ENCODE peak calls at places on chromosome 15, in six cellular contexts. X is prostate gland, L is kidney, O is testis, H is left ventricle myocardium inferior, D is esophagus muscularis mucosa. Z is an unnamed sample.

GRCh38 chr15:94476681-94477080 is 245.3 kb downstream of the MCTP2 start:
- DNase-seq in H (no peak), X (no peak), D (no peak), O (no peak), L (no peak), Z (no peak)

GRCh38 chr15:98484914-98485313 is 163.4 kb upstream of the IGF1R start:
- DNase-seq in D (no peak), H (no peak), X (no peak), O (no peak), L (no peak), Z (no peak)

GRCh38 chr15:79595995-79596622 is 164.0 kb downstream of the MINAR1 start:
- DNase-seq in L (no peak), H (no peak), O (peak), D (peak), X (peak), Z (no peak)

GRCh38 chr15:31511707-31512310 is 185.2 kb downstream of the KLF13 start:
- DNase-seq in O (no peak), D (no peak), H (no peak), X (no peak), L (no peak), Z (no peak)

GRCh38 chr15:63986751-63987341 is 59.4 kb downstream of the DAPK2 start:
- DNase-seq in D (no peak), X (no peak), H (no peak), L (no peak), O (no peak), Z (no peak)

GRCh38 chr15:38945551-38946298 is 381.1 kb upstream of the RASGRP1 start:
- DNase-seq in O (no peak), D (no peak), H (no peak), X (no peak), L (peak), Z (no peak)

GRCh38 chr15:92749172-92749571 is 93.6 kb upstream of the FAM174B start:
- DNase-seq in L (no peak), H (no peak), X (no peak), D (no peak), O (no peak), Z (no peak)

GRCh38 chr15:100107151-100107550 is 234.6 kb downstream of the ADAMTS17 start:
- DNase-seq in D (no peak), L (peak), H (no peak), O (no peak), X (no peak), Z (no peak)

GRCh38 chr15:57003418-57003817 is 85.0 kb downstream of the TCF12 start:
- DNase-seq in H (no peak), X (no peak), L (no peak), D (no peak), O (no peak), Z (no peak)

GRCh38 chr15:67832031-67832551 is 6.8 kb downstream of the SKOR1 start:
- DNase-seq in D (no peak), O (no peak), L (no peak), X (no peak), H (no peak), Z (no peak)

GRCh38 chr15:98807262-98807661 is 158.9 kb downstream of the IGF1R start:
- DNase-seq in X (no peak), D (no peak), L (no peak), O (no peak), H (no peak), Z (no peak)

GRCh38 chr15:73240864-73241499 is 127.8 kb downstream of the HCN4 start:
- DNase-seq in O (peak), L (no peak), H (peak), D (no peak), X (peak), Z (peak)

GRCh38 chr15:90037961-90038633 is 37.0 kb downstream of the ZNF710 start:
- DNase-seq in H (no peak), D (no peak), L (no peak), X (no peak), O (no peak), Z (no peak)

GRCh38 chr15:63090502-63091286 is 31.0 kb upstream of the LACTB start:
- DNase-seq in H (no peak), D (no peak), L (no peak), X (no peak), O (no peak), Z (no peak)

GRCh38 chr15:63250312-63250965 is 27.0 kb upstream of the APH1B start:
- DNase-seq in X (no peak), H (no peak), D (no peak), O (no peak), L (no peak), Z (no peak)

GRCh38 chr15:59616390-59616789 is 4.8 kb downstream of the GCNT3 start:
- DNase-seq in D (no peak), X (peak), H (no peak), O (no peak), L (no peak), Z (no peak)

GRCh38 chr15:59687831-59688230 is 1.3 kb downstream of the BNIP2 start:
- DNase-seq in X (no peak), D (no peak), H (no peak), O (no peak), L (no peak), Z (no peak)

GRCh38 chr15:96421211-96421610 is 90.7 kb downstream of the NR2F2 start:
- DNase-seq in L (no peak), X (no peak), H (no peak), D (no peak), O (no peak), Z (no peak)

GRCh38 chr15:62250176-62250575 is 85.1 kb upstream of the C2CD4B start:
- DNase-seq in X (no peak), O (no peak), H (no peak), D (no peak), L (no peak), Z (peak)

DNA sequence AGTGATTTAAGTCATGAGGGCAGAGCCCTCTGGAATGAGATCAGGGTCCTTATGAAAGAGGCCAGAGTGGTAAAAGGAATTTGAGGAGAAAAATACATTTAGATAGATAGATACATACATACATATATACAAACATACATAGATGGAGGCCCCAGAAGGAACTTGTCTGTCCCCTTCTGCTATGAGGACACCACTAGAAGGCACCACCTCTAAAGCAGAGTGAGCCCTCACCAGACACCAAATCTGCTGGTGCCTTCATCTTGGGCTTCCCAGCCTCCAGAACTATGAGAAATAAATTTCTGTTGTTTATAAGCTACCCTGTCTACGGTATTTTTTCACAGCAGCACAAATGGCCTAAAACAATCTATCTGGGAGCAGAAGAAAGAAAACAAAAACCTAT is 7.9 kb downstream of the TBC1D2B start:
- DNase-seq in O (no peak), X (no peak), L (no peak), D (no peak), H (no peak), Z (no peak)
- H3K4me3 ChIP-seq in O (no peak), X (no peak), L (no peak), D (no peak), H (no peak), Z (no peak)

DNA sequence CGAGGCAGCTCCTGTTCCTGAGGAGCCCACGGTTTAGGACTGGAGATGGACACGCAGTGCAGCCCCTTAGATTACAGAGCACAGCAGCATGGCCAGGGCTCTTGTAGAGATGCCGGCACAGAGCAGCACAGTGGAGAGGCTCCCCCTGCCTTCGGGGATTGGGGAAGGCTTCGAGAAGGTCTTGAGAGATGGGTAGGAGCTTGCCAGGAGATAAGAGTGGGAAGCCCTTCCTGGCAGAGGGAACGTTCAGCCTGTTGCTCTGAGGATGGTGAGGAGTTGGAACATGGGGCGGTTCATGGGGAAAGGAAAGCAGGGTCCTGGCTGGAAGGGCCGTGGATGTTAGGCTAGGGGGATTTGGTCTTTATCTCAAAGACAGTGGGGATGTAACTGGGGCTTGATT is 10.0 kb downstream of the EPB42 start:
- DNase-seq in H (no peak), L (no peak), D (peak), O (peak), X (no peak), Z (no peak)
- TF ChIP-seq CTCF in H (no peak), L (no peak), D (no peak), O (no peak), X (no peak), Z (no peak)

GRCh38 chr15:74598126-74598842 is 17.4 kb upstream of the CLK3 start:
- DNase-seq in D (peak), X (peak), L (peak), O (peak), H (peak), Z (peak)
- H3K4me3 ChIP-seq in D (peak), X (peak), L (peak), O (peak), H (peak), Z (peak)

GRCh38 chr15:74263473-74263872 is 27.3 kb downstream of the CCDC33 start:
- DNase-seq in H (no peak), L (no peak), O (no peak), X (no peak), D (no peak), Z (no peak)
- TF ChIP-seq CTCF in H (no peak), L (no peak), O (no peak), X (no peak), D (no peak), Z (no peak)

GRCh38 chr15:48177383-48177874 is 666 bp downstream of the MYEF2 start:
- DNase-seq in H (no peak), O (peak), D (no peak), L (no peak), X (no peak), Z (no peak)
- H3K4me3 ChIP-seq in H (peak), O (peak), D (peak), L (peak), X (peak), Z (peak)

DNA sequence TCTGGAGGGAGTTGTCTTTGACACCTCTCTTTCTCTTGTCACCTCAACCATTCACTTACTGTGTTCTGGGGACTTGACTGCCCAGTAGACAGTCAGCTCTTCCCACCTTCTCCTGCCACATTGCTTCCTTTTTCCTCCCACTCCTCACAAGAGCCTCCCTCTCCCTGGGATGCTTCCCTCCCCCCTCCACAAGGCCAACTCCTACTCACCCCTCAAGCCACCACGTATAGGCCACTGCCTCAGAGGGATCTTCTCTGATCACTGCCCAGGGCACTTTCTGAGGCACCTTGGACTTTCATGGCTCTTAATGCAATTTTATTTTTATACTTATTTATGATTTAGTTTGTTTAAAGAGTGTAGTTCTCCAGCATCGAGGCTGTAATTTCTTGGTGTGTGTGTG is 23.2 kb downstream of the THSD4 start:
- DNase-seq in O (no peak), D (peak), X (no peak), L (no peak), H (no peak), Z (no peak)
- TF ChIP-seq CTCF in O (no peak), D (no peak), X (no peak), L (no peak), H (no peak), Z (no peak)

DNA sequence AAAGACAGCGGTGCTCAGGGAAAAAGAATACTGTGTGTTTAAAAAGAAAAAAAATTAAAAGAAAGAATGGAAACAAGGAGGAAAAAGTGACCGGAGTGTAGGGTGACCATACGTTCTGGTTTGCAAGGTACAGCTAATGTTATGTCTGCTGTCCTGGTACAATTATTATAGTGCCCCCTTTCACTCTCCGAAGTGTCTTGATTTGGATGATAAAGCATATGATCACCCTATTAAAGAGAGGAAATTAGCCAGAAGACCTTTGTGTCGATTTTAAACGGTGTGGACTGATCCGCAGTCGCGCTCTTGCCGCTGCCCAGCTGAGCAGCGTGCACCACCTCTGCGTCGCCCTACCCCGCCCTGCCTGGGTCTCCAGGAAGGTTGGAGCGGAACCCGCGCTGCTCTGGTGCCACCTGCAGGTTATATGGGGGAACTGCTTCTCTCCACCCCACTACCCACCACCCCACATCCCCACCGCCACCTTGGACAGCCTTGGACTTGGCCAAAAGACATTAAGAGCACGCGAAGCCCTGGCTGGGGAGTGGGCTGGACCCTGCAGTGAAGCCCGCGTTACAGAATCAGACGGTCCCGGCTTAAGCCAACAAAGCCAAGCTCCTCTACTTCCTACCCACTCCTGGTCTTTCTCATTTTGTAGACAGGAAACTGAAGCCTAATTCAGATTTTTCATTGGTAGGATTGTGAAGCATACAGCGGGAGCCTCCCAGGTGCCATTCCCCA is 41.2 kb upstream of the UBE2Q2 start:
- DNase-seq in O (peak), H (peak), X (peak), D (no peak), L (peak), Z (peak)
- H3K4me3 ChIP-seq in O (no peak), H (peak), X (no peak), D (peak), L (peak), Z (peak)

GRCh38 chr15:37125143-37125542 is 24.8 kb upstream of the MEIS2 start:
- DNase-seq in H (no peak), X (no peak), L (no peak), O (no peak), D (no peak), Z (no peak)
- TF ChIP-seq CTCF in H (no peak), X (no peak), L (no peak), O (no peak), D (no peak), Z (no peak)

GRCh38 chr15:40322531-40323238 is 807 bp upstream of the INAFM2 start:
- DNase-seq in D (no peak), L (peak), H (no peak), X (no peak), O (peak), Z (no peak)
- H3K4me3 ChIP-seq in D (peak), L (no peak), H (peak), X (peak), O (peak), Z (peak)

DNA sequence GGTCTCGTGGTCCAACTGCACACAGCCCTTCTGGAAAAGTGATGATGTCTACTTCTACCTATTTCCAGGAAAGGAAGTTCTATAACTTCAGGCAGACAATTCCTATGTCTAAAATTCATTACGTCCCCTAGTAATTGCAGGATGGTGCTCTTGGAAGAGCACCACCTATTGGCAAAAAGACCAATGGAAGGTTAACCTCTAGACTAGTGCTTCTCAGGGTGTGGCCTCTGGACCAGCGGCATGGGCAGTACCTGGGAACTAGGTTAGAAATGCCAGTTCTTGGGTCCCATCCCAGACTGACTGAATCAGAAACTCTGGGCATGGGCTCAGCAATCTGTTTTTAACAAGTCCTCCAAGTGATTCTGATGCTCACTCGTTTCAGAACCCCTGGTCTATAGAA is 258.3 kb upstream of the ICE2 start:
- DNase-seq in O (no peak), X (no peak), L (no peak), D (no peak), H (no peak), Z (no peak)
- TF ChIP-seq CTCF in O (no peak), X (no peak), L (no peak), D (no peak), H (no peak), Z (no peak)

Z was measured in right atrium auricular region.